ENCODE peak calls at places on chromosomes 5 and 9, in seven cellular contexts. L is progenitor cell of endocrine pancreas; R is NCI-H1092; Y is lung microvascular endothelial cell; Z is KG1; K is AG04449; D is stimulated activated CD8-positive, alpha-beta memory T cell treated with anti-CD3 and anti-CD28 coated beads, Interleukin-15, amount 100 ng/mL, for 1 hour. G is an unnamed sample.

GRCh38 chr9:131105952-131106351 is 9.6 kb downstream of the AIF1L start:
- DNase-seq in Z (no peak), D (no peak), K (no peak), L (no peak), R (no peak), Y (no peak), G (no peak)

GRCh38 chr5:150160448-150161069 is 4.9 kb upstream of the PDGFRB start:
- DNase-seq in Y (no peak), D (no peak), Z (no peak), R (no peak), K (no peak), L (no peak), G (no peak)

GRCh38 chr5:139774980-139775654 is 20.5 kb upstream of the PSD2 start:
- DNase-seq in D (peak), K (no peak), L (peak), Z (peak), R (peak), Y (peak), G (peak)

GRCh38 chr5:126631920-126632319 is 31.2 kb downstream of the PHAX start:
- DNase-seq in Y (no peak), K (no peak), R (no peak), D (no peak), L (no peak), Z (no peak), G (no peak)

GRCh38 chr5:126525630-126526245 is 69.3 kb downstream of the ALDH7A1 start:
- DNase-seq in D (no peak), L (no peak), R (no peak), Y (peak), K (no peak), Z (no peak), G (peak)

GRCh38 chr5:135644196-135644766 is 65.5 kb upstream of the CXCL14 start:
- DNase-seq in D (no peak), L (no peak), R (no peak), K (no peak), Y (no peak), Z (no peak), G (no peak)

GRCh38 chr5:154771383-154771901 is 16.3 kb downstream of the LARP1 start:
- DNase-seq in K (peak), L (no peak), D (no peak), R (no peak), Z (no peak), Y (peak), G (peak)

GRCh38 chr9:109739760-109740159 is 40.2 kb upstream of the PALM2AKAP2 start:
- DNase-seq in K (no peak), Y (no peak), L (no peak), D (no peak), R (no peak), Z (no peak), G (no peak)

G was measured in dermis blood vessel endothelial cell.